ENCODE peak calls at places on chromosome 22, in ten cellular contexts. W is lower lobe of right lung, T is A549, X is AG04450, G is AG10803, L is IMR-90, U is mammary epithelial cell, O is Panc1, A is gastrocnemius medialis, F is fibroblast of pulmonary artery. P is an unnamed sample.

GRCh38 chr22:40894417-40894816 is 32.5 kb upstream of the DNAJB7 start:
- DNase-seq in W (no peak), T (no peak), X (no peak), G (no peak), L (no peak), U (no peak), O (no peak), A (no peak), F (no peak), P (no peak)

GRCh38 chr22:44648085-44648820 is 53.8 kb upstream of the PRR5 start:
- DNase-seq in W (peak), T (no peak), X (no peak), G (peak), L (peak), U (no peak), O (no peak), A (no peak), F (no peak), P (no peak)

GRCh38 chr22:22348127-22348814 is 103.7 kb downstream of the VPREB1 start:
- DNase-seq in W (no peak), T (peak), X (no peak), G (no peak), L (no peak), U (no peak), O (no peak), A (no peak), F (no peak), P (no peak)

GRCh38 chr22:19806213-19807160 is 45.9 kb downstream of the TBX1 start:
- DNase-seq in W (peak), T (peak), X (no peak), G (no peak), L (no peak), U (peak), O (peak), A (peak), F (no peak), P (no peak)

GRCh38 chr22:18044548-18045271 is 20.3 kb upstream of the MICAL3 start:
- DNase-seq in W (no peak), T (no peak), X (no peak), G (no peak), L (peak), U (no peak), O (no peak), A (peak), F (no peak), P (peak)

GRCh38 chr22:23376256-23376655 is 195.9 kb downstream of the BCR start:
- DNase-seq in W (no peak), T (peak), X (no peak), G (no peak), L (no peak), U (peak), O (no peak), A (no peak), F (peak), P (no peak)

GRCh38 chr22:50532353-50532700 is 2.5 kb upstream of the TYMP start:
- DNase-seq in W (peak), T (no peak), X (no peak), G (no peak), L (no peak), U (no peak), O (no peak), A (no peak), F (no peak), P (no peak)

GRCh38 chr22:28969401-28970168 is 86.2 kb downstream of the ZNRF3 start:
- DNase-seq in W (no peak), T (no peak), X (no peak), G (no peak), L (no peak), U (no peak), O (no peak), A (no peak), F (no peak), P (peak)

GRCh38 chr22:43081968-43082367 is 7.2 kb downstream of the TTLL1 start:
- DNase-seq in W (no peak), T (no peak), X (no peak), G (no peak), L (peak), U (no peak), O (no peak), A (no peak), F (peak), P (no peak)

DNA sequence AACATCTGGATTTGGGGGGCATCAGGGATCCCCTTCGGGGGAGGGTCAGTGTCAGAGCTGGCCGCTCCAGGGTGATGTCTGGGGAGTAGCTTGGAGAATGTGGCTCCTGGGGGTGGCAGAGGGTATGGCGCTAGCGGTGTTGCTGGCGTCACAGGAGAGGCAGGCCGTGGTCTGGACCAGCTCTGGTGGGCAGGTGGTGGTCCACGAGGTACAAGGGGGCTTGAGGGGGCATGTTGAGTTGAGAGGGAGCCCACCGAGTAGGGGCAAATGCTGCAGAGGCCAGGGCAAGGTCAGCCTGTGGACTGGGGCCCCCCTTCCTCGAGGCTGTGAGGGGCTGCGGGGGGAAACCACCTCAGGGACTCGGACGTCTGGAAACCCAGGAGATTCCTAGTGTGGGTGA is 8.6 kb downstream of the GRAMD4 start:
- DNase-seq in W (no peak), T (no peak), X (no peak), G (no peak), L (no peak), U (no peak), O (no peak), A (no peak), F (no peak), P (no peak)
- H3K4me3 ChIP-seq in W (no peak), T (no peak), X (no peak), G (no peak), L (no peak), U (no peak), O (no peak), A (no peak), F (no peak), P (no peak)

DNA sequence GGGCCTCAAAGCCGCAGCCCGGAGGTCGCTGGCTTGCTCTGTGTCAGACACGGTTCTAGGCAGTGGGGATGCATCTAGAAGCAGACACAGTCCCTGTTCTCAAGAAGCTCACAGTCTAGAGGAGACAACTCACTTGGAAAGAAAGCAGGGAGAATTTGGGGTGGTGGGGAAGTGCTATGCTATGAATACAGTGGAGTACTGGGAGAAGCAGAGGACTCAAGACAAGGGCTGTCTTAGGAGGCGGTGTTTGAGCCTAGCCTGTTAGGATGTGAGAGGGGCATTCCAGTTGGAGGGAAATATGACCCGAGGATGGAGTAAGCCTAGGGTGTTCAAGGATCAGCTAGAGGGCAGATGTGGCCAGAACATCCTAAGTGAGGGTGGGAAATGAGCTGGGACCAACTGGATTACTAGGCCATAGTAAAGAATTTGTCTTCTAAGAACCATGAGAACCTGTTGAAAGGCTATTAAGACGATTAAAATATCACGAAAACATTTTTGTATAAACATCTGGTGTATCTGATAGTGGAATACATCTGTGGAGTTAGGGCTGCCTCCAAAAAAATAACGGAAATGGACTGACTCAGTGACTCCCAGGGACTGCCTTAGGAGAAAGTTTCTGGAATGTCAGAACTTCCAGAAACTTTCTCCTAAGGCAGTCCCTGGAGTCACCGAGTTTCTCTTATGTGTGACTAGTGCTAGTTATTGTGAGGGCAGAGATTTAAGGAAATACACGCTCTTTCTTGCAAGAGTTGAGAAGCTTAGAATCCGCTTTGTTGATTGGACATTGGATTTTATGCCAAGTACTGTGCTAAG is 1.1 kb upstream of the PITPNB start:
- DNase-seq in W (no peak), T (peak), X (no peak), G (peak), L (peak), U (peak), O (no peak), A (peak), F (peak), P (peak)
- TF ChIP-seq CTCF in W (no peak), T (no peak), X (peak), G (peak), L (peak), U (no peak), O (no peak), A (peak), F (no peak), P (peak)

GRCh38 chr22:37419370-37419915 is 7.8 kb downstream of the ELFN2 start:
- DNase-seq in W (no peak), T (no peak), X (no peak), G (no peak), L (no peak), U (no peak), O (no peak), A (no peak), F (no peak), P (no peak)
- H3K4me3 ChIP-seq in W (peak), T (no peak), X (peak), G (peak), L (peak), U (peak), O (peak), A (no peak), F (no peak), P (no peak)

DNA sequence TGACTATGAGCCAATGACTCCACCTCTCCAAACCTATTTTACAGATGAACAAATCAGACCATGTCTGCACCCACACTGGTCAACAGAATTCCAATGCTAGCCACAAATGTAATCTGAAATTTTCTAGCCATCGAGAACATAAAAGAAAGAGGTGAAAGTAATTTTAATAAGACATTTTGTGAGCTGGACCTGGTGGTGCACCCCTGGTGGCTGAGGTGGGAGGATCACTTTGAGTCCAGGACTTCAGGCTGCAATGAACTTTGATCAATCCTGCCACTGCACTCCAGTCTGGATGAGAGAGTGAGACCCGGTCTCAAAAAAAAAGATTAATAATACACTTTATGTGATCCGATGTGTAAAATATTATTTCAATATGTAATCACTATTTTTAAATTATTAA is 9.4 kb upstream of the RNF185 start:
- DNase-seq in W (no peak), T (no peak), X (no peak), G (no peak), L (no peak), U (no peak), O (no peak), A (no peak), F (no peak), P (no peak)
- TF ChIP-seq CTCF in W (no peak), T (peak), X (peak), G (peak), L (peak), U (peak), O (no peak), A (no peak), F (peak), P (peak)

DNA sequence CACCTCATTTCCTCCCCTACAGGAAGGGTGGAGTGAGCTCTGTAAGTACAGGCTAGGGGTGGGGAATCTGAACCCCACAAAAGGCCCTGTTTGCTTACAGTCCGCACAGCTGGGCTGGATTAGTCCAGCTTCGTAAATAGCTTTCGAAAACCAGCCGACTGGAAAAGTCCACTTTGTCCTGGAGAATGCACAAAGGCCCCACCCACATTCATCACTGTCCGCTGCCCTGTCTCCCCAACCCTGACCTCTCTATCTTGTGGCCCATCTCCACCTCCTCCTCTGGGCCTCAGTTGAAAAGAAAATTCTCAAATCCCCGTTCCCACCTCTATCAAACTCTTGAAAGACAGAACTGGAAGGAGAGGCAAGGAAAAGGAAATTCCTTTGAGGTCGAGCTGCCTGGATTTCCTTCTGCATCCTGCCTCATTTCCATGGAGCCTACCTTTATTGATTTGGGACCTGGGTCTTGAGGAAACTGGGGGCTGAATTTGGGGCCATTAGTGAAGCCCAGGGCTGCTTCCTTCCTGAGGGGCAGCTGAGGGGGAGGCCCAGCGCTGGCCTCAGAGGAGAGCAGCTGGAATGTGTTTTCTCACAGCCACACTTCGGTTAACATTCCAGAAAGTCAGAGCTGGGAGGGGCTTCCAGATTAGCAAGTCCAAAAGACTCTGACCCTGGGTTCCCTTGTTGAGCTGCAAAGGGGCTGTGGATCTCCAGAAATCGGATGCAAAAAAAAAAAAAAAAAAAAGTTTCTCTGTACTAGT is 147.6 kb downstream of the FBXO7 start:
- DNase-seq in W (no peak), T (no peak), X (peak), G (peak), L (peak), U (no peak), O (no peak), A (peak), F (peak), P (peak)
- H3K4me3 ChIP-seq in W (no peak), T (no peak), X (peak), G (peak), L (no peak), U (no peak), O (no peak), A (peak), F (no peak), P (no peak)

GRCh38 chr22:37258005-37258790 is 14.1 kb upstream of the RAC2 start:
- DNase-seq in W (no peak), T (no peak), X (no peak), G (no peak), L (peak), U (no peak), O (no peak), A (no peak), F (no peak), P (no peak)

GRCh38 chr22:37260939-37261338 is 16.9 kb upstream of the RAC2 start:
- DNase-seq in W (peak), T (peak), X (no peak), G (peak), L (peak), U (peak), O (no peak), A (no peak), F (peak), P (peak)

GRCh38 chr22:37260396-37260795 is 16.3 kb upstream of the RAC2 start:
- DNase-seq in W (peak), T (no peak), X (no peak), G (no peak), L (no peak), U (no peak), O (no peak), A (no peak), F (no peak), P (no peak)

GRCh38 chr22:37258810-37259472 is 14.9 kb upstream of the RAC2 start:
- DNase-seq in W (peak), T (no peak), X (no peak), G (no peak), L (no peak), U (no peak), O (no peak), A (no peak), F (no peak), P (no peak)

DNA sequence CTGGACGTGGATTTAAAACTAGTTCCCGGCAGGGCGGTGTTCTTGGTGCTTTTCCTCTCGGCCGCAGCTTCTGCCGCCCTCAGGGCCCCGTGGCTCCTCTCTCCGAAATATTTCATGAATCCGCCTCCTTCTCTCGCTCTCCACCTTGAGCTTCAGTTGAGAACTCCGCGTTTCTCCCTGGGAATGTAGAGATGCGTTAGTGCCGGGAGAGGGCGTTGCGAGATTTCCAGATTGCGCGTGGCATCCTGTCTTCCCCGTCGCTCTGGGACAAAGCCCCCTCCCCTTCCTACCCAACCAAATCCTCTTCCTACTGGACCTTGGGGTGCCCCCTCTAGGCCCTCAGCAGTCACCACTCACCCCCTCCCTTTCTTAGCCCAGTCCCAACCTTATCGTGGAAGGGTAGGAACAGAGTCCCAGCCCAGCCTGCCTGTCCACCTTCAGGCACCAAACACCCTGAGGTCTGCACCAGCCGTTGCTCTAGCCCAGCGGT is 15.5 kb upstream of the RAC2 start:
- DNase-seq in W (peak), T (peak), X (no peak), G (peak), L (peak), U (peak), O (no peak), A (no peak), F (peak), P (peak)
- TF ChIP-seq CTCF in W (peak), T (peak), X (peak), G (peak), L (peak), U (peak), O (peak), A (no peak), F (peak), P (peak)

P was measured in astrocyte of the spinal cord.